ENCODE peak calls at places on chromosome 18, in ten cellular contexts. One of them, this sample, is unnamed.

GRCh38 chr18:32893915-32894314 is 121.1 kb upstream of the KLHL14 start:
- DNase-seq in upper lobe of left lung: no peak
- DNase-seq in testis: no peak
- DNase-seq in Peyer's patch: no peak
- DNase-seq in heart left ventricle: no peak
- DNase-seq in transverse colon: no peak
- DNase-seq in HCT116: no peak
- DNase-seq in stomach: no peak
- DNase-seq in endothelial cell of umbilical vein: no peak
- DNase-seq in adrenal gland: no peak
- DNase-seq in this sample: no peak

GRCh38 chr18:76126327-76126726 is 368.7 kb downstream of the ZNF516 start:
- DNase-seq in upper lobe of left lung: no peak
- DNase-seq in testis: peak; percentile 36
- DNase-seq in Peyer's patch: no peak
- DNase-seq in heart left ventricle: no peak
- DNase-seq in transverse colon: no peak
- DNase-seq in HCT116: no peak
- DNase-seq in stomach: no peak
- DNase-seq in endothelial cell of umbilical vein: no peak
- DNase-seq in adrenal gland: no peak
- DNase-seq in this sample: peak; percentile 23

GRCh38 chr18:10518595-10519273 is 7.1 kb upstream of the NAPG start:
- DNase-seq in upper lobe of left lung: peak; percentile 51
- DNase-seq in testis: peak; percentile 74
- DNase-seq in Peyer's patch: no peak
- DNase-seq in heart left ventricle: peak; percentile 56
- DNase-seq in transverse colon: peak; percentile 27
- DNase-seq in HCT116: no peak
- DNase-seq in stomach: peak; percentile 35
- DNase-seq in endothelial cell of umbilical vein: peak; percentile 56
- DNase-seq in adrenal gland: peak; percentile 78
- DNase-seq in this sample: peak; percentile 79

GRCh38 chr18:49560277-49561126 is 1.4 kb upstream of the LIPG start:
- DNase-seq in upper lobe of left lung: no peak
- DNase-seq in testis: peak; percentile 49
- DNase-seq in Peyer's patch: peak; percentile 72
- DNase-seq in heart left ventricle: no peak
- DNase-seq in transverse colon: peak; percentile 56
- DNase-seq in HCT116: no peak
- DNase-seq in stomach: no peak
- DNase-seq in endothelial cell of umbilical vein: peak; percentile 23
- DNase-seq in adrenal gland: no peak
- DNase-seq in this sample: no peak

GRCh38 chr18:46167971-46168370 is 63.8 kb downstream of the HAUS1 start:
- DNase-seq in upper lobe of left lung: peak; percentile 47
- DNase-seq in testis: no peak
- DNase-seq in Peyer's patch: no peak
- DNase-seq in heart left ventricle: no peak
- DNase-seq in transverse colon: peak; percentile 63
- DNase-seq in HCT116: no peak
- DNase-seq in stomach: peak; percentile 46
- DNase-seq in endothelial cell of umbilical vein: no peak
- DNase-seq in adrenal gland: no peak
- DNase-seq in this sample: no peak

GRCh38 chr18:77023115-77023782 is 109.3 kb downstream of the MBP start:
- DNase-seq in upper lobe of left lung: no peak
- DNase-seq in testis: no peak
- DNase-seq in Peyer's patch: no peak
- DNase-seq in heart left ventricle: no peak
- DNase-seq in transverse colon: no peak
- DNase-seq in HCT116: no peak
- DNase-seq in stomach: no peak
- DNase-seq in endothelial cell of umbilical vein: no peak
- DNase-seq in adrenal gland: no peak
- DNase-seq in this sample: no peak

GRCh38 chr18:42028232-42028832 is 73.3 kb downstream of the PIK3C3 start:
- DNase-seq in upper lobe of left lung: no peak
- DNase-seq in testis: peak; percentile 32
- DNase-seq in Peyer's patch: no peak
- DNase-seq in heart left ventricle: no peak
- DNase-seq in transverse colon: no peak
- DNase-seq in HCT116: no peak
- DNase-seq in stomach: no peak
- DNase-seq in endothelial cell of umbilical vein: peak; percentile 47
- DNase-seq in adrenal gland: no peak
- DNase-seq in this sample: no peak

GRCh38 chr18:702957-703659 is 9.3 kb downstream of the ENOSF1 start:
- DNase-seq in upper lobe of left lung: no peak
- DNase-seq in testis: no peak
- DNase-seq in Peyer's patch: no peak
- DNase-seq in heart left ventricle: no peak
- DNase-seq in transverse colon: no peak
- DNase-seq in HCT116: no peak
- DNase-seq in stomach: peak; percentile 11
- DNase-seq in endothelial cell of umbilical vein: peak; percentile 29
- DNase-seq in adrenal gland: no peak
- DNase-seq in this sample: no peak

GRCh38 chr18:59665057-59666007 is 31.9 kb downstream of the CCBE1 start:
- DNase-seq in upper lobe of left lung: no peak
- DNase-seq in testis: no peak
- DNase-seq in Peyer's patch: no peak
- DNase-seq in heart left ventricle: no peak
- DNase-seq in transverse colon: no peak
- DNase-seq in HCT116: no peak
- DNase-seq in stomach: no peak
- DNase-seq in endothelial cell of umbilical vein: no peak
- DNase-seq in adrenal gland: no peak
- DNase-seq in this sample: no peak

GRCh38 chr18:22466608-22467390 is 49.1 kb upstream of the CTAGE1 start:
- DNase-seq in upper lobe of left lung: peak; percentile 44
- DNase-seq in testis: no peak
- DNase-seq in Peyer's patch: no peak
- DNase-seq in heart left ventricle: no peak
- DNase-seq in transverse colon: no peak
- DNase-seq in HCT116: peak; percentile 10
- DNase-seq in stomach: no peak
- DNase-seq in endothelial cell of umbilical vein: peak; percentile 42
- DNase-seq in adrenal gland: peak; percentile 31
- DNase-seq in this sample: no peak

GRCh38 chr18:51622676-51623075 is 425.2 kb upstream of the MEX3C start:
- DNase-seq in upper lobe of left lung: no peak
- DNase-seq in testis: no peak
- DNase-seq in Peyer's patch: no peak
- DNase-seq in heart left ventricle: no peak
- DNase-seq in transverse colon: no peak
- DNase-seq in HCT116: no peak
- DNase-seq in stomach: no peak
- DNase-seq in endothelial cell of umbilical vein: no peak
- DNase-seq in adrenal gland: no peak
- DNase-seq in this sample: no peak

GRCh38 chr18:41881285-41881684 is 73.7 kb upstream of the PIK3C3 start:
- DNase-seq in upper lobe of left lung: no peak
- DNase-seq in testis: no peak
- DNase-seq in Peyer's patch: no peak
- DNase-seq in heart left ventricle: no peak
- DNase-seq in transverse colon: no peak
- DNase-seq in HCT116: no peak
- DNase-seq in stomach: no peak
- DNase-seq in endothelial cell of umbilical vein: no peak
- DNase-seq in adrenal gland: no peak
- DNase-seq in this sample: no peak

GRCh38 chr18:59918320-59918755 is 18.5 kb downstream of the PMAIP1 start:
- DNase-seq in upper lobe of left lung: peak; percentile 81
- DNase-seq in testis: no peak
- DNase-seq in Peyer's patch: peak; percentile 75
- DNase-seq in heart left ventricle: peak; percentile 30
- DNase-seq in transverse colon: peak; percentile 55
- DNase-seq in HCT116: peak; percentile 66
- DNase-seq in stomach: peak; percentile 35
- DNase-seq in endothelial cell of umbilical vein: no peak
- DNase-seq in adrenal gland: peak; percentile 51
- DNase-seq in this sample: no peak

GRCh38 chr18:22983175-22983574 is 50.0 kb downstream of the RBBP8 start:
- DNase-seq in upper lobe of left lung: no peak
- DNase-seq in testis: no peak
- DNase-seq in Peyer's patch: no peak
- DNase-seq in heart left ventricle: no peak
- DNase-seq in transverse colon: no peak
- DNase-seq in HCT116: peak; percentile 24
- DNase-seq in stomach: no peak
- DNase-seq in endothelial cell of umbilical vein: peak; percentile 68
- DNase-seq in adrenal gland: no peak
- DNase-seq in this sample: no peak

GRCh38 chr18:13368080-13368813 is 149.7 kb downstream of the LDLRAD4 start:
- DNase-seq in upper lobe of left lung: no peak
- DNase-seq in testis: no peak
- DNase-seq in Peyer's patch: no peak
- DNase-seq in heart left ventricle: no peak
- DNase-seq in transverse colon: no peak
- DNase-seq in HCT116: no peak
- DNase-seq in stomach: no peak
- DNase-seq in endothelial cell of umbilical vein: no peak
- DNase-seq in adrenal gland: no peak
- DNase-seq in this sample: no peak

GRCh38 chr18:59232309-59233016 is 12.5 kb downstream of the GRP start:
- DNase-seq in upper lobe of left lung: no peak
- DNase-seq in testis: no peak
- DNase-seq in Peyer's patch: no peak
- DNase-seq in heart left ventricle: no peak
- DNase-seq in transverse colon: no peak
- DNase-seq in HCT116: no peak
- DNase-seq in stomach: no peak
- DNase-seq in endothelial cell of umbilical vein: no peak
- DNase-seq in adrenal gland: no peak
- DNase-seq in this sample: no peak

GRCh38 chr18:6729247-6730091 is at the start of gene ARHGAP28:
- DNase-seq in upper lobe of left lung: peak; percentile 83
- DNase-seq in testis: peak; percentile 86
- DNase-seq in Peyer's patch: peak; percentile 68
- DNase-seq in heart left ventricle: peak; percentile 87
- DNase-seq in transverse colon: peak; percentile 60
- DNase-seq in HCT116: no peak
- DNase-seq in stomach: peak; percentile 70
- DNase-seq in endothelial cell of umbilical vein: peak; percentile 96
- DNase-seq in adrenal gland: peak; percentile 64
- DNase-seq in this sample: peak; percentile 94
- TF ChIP-seq POLR2A in upper lobe of left lung: no peak
- TF ChIP-seq POLR2A in testis: no peak
- TF ChIP-seq POLR2A in Peyer's patch: no peak
- TF ChIP-seq POLR2A in heart left ventricle: peak; percentile 39
- TF ChIP-seq POLR2A in transverse colon: peak; percentile 19
- TF ChIP-seq POLR2A in HCT116: no peak
- TF ChIP-seq POLR2A in stomach: no peak
- TF ChIP-seq POLR2A in endothelial cell of umbilical vein: peak; percentile 70
- TF ChIP-seq POLR2A in adrenal gland: peak; percentile 56
- TF ChIP-seq POLR2A in this sample: peak; percentile 52

GRCh38 chr18:44894011-44894410 is 213.3 kb downstream of the SETBP1 start:
- DNase-seq in upper lobe of left lung: no peak
- DNase-seq in testis: no peak
- DNase-seq in Peyer's patch: no peak
- DNase-seq in heart left ventricle: no peak
- DNase-seq in transverse colon: no peak
- DNase-seq in HCT116: no peak
- DNase-seq in stomach: no peak
- DNase-seq in endothelial cell of umbilical vein: peak; percentile 18
- DNase-seq in adrenal gland: no peak
- DNase-seq in this sample: no peak
- TF ChIP-seq CTCF in upper lobe of left lung: no peak
- TF ChIP-seq CTCF in testis: no peak
- TF ChIP-seq CTCF in Peyer's patch: no peak
- TF ChIP-seq CTCF in heart left ventricle: no peak
- TF ChIP-seq CTCF in transverse colon: no peak
- TF ChIP-seq CTCF in HCT116: no peak
- TF ChIP-seq CTCF in stomach: no peak
- TF ChIP-seq CTCF in endothelial cell of umbilical vein: no peak
- TF ChIP-seq CTCF in adrenal gland: no peak
- TF ChIP-seq CTCF in this sample: no peak

DNA sequence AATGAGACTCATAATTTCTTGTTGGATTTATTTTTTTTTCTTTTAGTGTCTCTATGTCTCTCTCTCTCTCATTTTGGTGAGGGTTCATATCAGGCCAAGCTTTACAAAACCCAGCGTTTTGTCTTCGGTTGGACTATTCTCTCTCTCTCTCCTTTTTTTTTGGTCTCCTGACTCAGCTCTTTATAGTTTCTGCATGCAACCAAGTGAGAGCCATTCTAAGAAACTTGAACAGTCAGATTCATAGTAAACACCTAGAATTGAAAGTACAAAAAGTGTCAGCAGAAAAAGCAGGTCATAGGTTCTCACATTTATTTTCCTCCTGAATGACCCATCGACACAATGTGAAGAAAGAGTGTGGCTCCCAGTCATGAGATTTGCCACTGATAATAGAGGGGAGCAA is 2015.8 kb upstream of the PIK3C3 start:
- DNase-seq in upper lobe of left lung: no peak
- DNase-seq in testis: no peak
- DNase-seq in Peyer's patch: no peak
- DNase-seq in heart left ventricle: no peak
- DNase-seq in transverse colon: no peak
- DNase-seq in HCT116: no peak
- DNase-seq in stomach: no peak
- DNase-seq in endothelial cell of umbilical vein: no peak
- DNase-seq in adrenal gland: no peak
- DNase-seq in this sample: no peak
- H3K27me3 ChIP-seq in upper lobe of left lung: no peaks in the 10 kb centered on the region
- H3K27me3 ChIP-seq in testis: no peaks in the 10 kb centered on the region
- H3K27me3 ChIP-seq in Peyer's patch: no peaks in the 10 kb centered on the region
- H3K27me3 ChIP-seq in heart left ventricle: no peaks in the 10 kb centered on the region
- H3K27me3 ChIP-seq in transverse colon: no peaks in the 10 kb centered on the region
- H3K27me3 ChIP-seq in HCT116: no peaks in the 10 kb centered on the region
- H3K27me3 ChIP-seq in stomach: no peaks in the 10 kb centered on the region
- H3K27me3 ChIP-seq in endothelial cell of umbilical vein: no peaks in the 10 kb centered on the region
- H3K27me3 ChIP-seq in adrenal gland: no peaks in the 10 kb centered on the region
- H3K27me3 ChIP-seq in this sample: no peaks in the 10 kb centered on the region

GRCh38 chr18:69400253-69400975 is at the start of gene DOK6:
- DNase-seq in upper lobe of left lung: peak; percentile 28
- DNase-seq in testis: peak; percentile 81
- DNase-seq in Peyer's patch: no peak
- DNase-seq in heart left ventricle: peak; percentile 66
- DNase-seq in transverse colon: no peak
- DNase-seq in HCT116: no peak
- DNase-seq in stomach: no peak
- DNase-seq in endothelial cell of umbilical vein: peak; percentile 53
- DNase-seq in adrenal gland: peak; percentile 15
- DNase-seq in this sample: peak; percentile 49
- TF ChIP-seq POLR2A in upper lobe of left lung: no peak
- TF ChIP-seq POLR2A in testis: no peak
- TF ChIP-seq POLR2A in Peyer's patch: no peak
- TF ChIP-seq POLR2A in heart left ventricle: no peak
- TF ChIP-seq POLR2A in transverse colon: no peak
- TF ChIP-seq POLR2A in HCT116: no peak
- TF ChIP-seq POLR2A in stomach: no peak
- TF ChIP-seq POLR2A in endothelial cell of umbilical vein: no peak
- TF ChIP-seq POLR2A in adrenal gland: peak; percentile 11
- TF ChIP-seq POLR2A in this sample: no peak

DNA sequence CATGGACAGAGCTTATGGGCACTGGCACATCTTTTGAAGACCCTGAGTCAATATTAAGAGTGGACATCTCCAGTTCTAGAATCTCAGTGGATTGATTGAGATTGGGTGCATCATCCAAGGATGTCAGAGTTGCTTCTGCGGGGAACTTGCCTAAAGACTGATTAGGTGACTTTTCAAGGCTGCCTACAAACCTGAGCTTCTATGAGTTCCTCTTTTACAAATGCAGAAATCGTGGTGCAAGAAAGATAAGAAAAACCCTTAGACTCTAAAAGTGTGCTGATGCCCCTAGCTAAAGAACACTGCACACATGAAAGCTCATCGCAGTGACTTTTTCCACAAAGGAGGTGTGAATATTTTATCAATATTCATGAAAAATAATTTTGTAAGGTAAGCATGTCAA is 86.8 kb upstream of the NEDD4L start:
- DNase-seq in upper lobe of left lung: no peak
- DNase-seq in testis: no peak
- DNase-seq in Peyer's patch: no peak
- DNase-seq in heart left ventricle: no peak
- DNase-seq in transverse colon: no peak
- DNase-seq in HCT116: no peak
- DNase-seq in stomach: no peak
- DNase-seq in endothelial cell of umbilical vein: no peak
- DNase-seq in adrenal gland: no peak
- DNase-seq in this sample: no peak
- TF ChIP-seq CTCF in upper lobe of left lung: no peak
- TF ChIP-seq CTCF in testis: no peak
- TF ChIP-seq CTCF in Peyer's patch: no peak
- TF ChIP-seq CTCF in heart left ventricle: no peak
- TF ChIP-seq CTCF in transverse colon: no peak
- TF ChIP-seq CTCF in HCT116: no peak
- TF ChIP-seq CTCF in stomach: no peak
- TF ChIP-seq CTCF in endothelial cell of umbilical vein: no peak
- TF ChIP-seq CTCF in adrenal gland: no peak
- TF ChIP-seq CTCF in this sample: no peak

This sample was measured in ovary.